ENCODE peak calls at places on chromosomes 1 and 21, in eight cellular contexts. K is stimulated activated CD4-positive, alpha-beta T cell treated with anti-CD3 and anti-CD28 coated beads, Interleukin-4, amount 100 ng/mL, for 24 hours; T is NCI-H1105 treated with DMSO at 0.1 percent for 48 hours; Q is aorta; A is ELR; N is HAP-1; H is EL; E is BE2C. L is an unnamed sample.

GRCh38 chr1:183276386-183276785 is 90.3 kb downstream of the LAMC2 start:
- DNase-seq in E (no peak), H (peak), K (no peak), T (no peak), N (peak), A (peak), Q (no peak), L (no peak)

GRCh38 chr1:10521537-10522157 is 46.9 kb downstream of the PEX14 start:
- DNase-seq in E (no peak), H (no peak), N (no peak), K (no peak), A (no peak), Q (no peak), T (no peak), L (no peak)

GRCh38 chr1:20640183-20640597 is 6.9 kb downstream of the PINK1 start:
- DNase-seq in Q (no peak), A (peak), T (peak), K (peak), H (peak), E (peak), N (peak), L (no peak)

GRCh38 chr1:119368556-119368955 is at the start of gene HAO2:
- DNase-seq in T (no peak), H (no peak), N (no peak), E (no peak), K (no peak), A (no peak), Q (no peak), L (no peak)

GRCh38 chr1:67831850-67832513 is 1.3 kb downstream of the GNG12 start:
- DNase-seq in Q (peak), A (peak), T (peak), E (peak), H (peak), N (peak), K (no peak), L (peak)

GRCh38 chr1:174032823-174033222 is 10.7 kb upstream of the RC3H1 start:
- DNase-seq in A (peak), H (no peak), K (no peak), E (no peak), Q (no peak), T (no peak), N (no peak), L (no peak)

GRCh38 chr1:16418823-16419425 is 18.3 kb downstream of the SPATA21 start:
- DNase-seq in N (no peak), E (no peak), H (no peak), Q (no peak), T (no peak), K (no peak), A (no peak), L (no peak)

GRCh38 chr21:14361958-14362357 is 21.0 kb downstream of the HSPA13 start:
- DNase-seq in H (no peak), K (no peak), A (no peak), T (no peak), E (no peak), N (no peak), Q (no peak), L (no peak)

GRCh38 chr21:41950941-41951408 is 2.8 kb downstream of the C2CD2 start:
- DNase-seq in T (no peak), H (no peak), Q (peak), E (no peak), A (no peak), K (no peak), N (peak), L (peak)

L was measured in NCI-H526 treated with DMSO at 0.1 percent for 48 hours.